ENCODE peak calls at places on chromosomes 13 and 19, in four cellular contexts. One of them, this sample, is unnamed.

GRCh38 chr13:25901460-25902376 is 150.1 kb downstream of the SHISA2 start:
- DNase-seq in SK-N-SH: peak; percentile 51
- DNase-seq in K562: no peak
- DNase-seq in GM12878: peak; percentile 75
- DNase-seq in this sample: no peak

GRCh38 chr19:40800997-40801377 is 2.0 kb downstream of the EGLN2 start:
- DNase-seq in SK-N-SH: no peak
- DNase-seq in K562: no peak
- DNase-seq in GM12878: no peak
- DNase-seq in this sample: no peak

GRCh38 chr19:14404322-14404721 is 14.8 kb downstream of the DDX39A start:
- DNase-seq in SK-N-SH: no peak
- DNase-seq in K562: no peak
- DNase-seq in GM12878: no peak
- DNase-seq in this sample: no peak

GRCh38 chr13:63446329-63446728 is 2030.7 kb upstream of the PCDH20 start:
- DNase-seq in SK-N-SH: no peak
- DNase-seq in K562: no peak
- DNase-seq in GM12878: no peak
- DNase-seq in this sample: no peak

GRCh38 chr19:2327773-2328400 is 499 bp downstream of the LSM7 start:
- DNase-seq in SK-N-SH: peak; percentile 72
- DNase-seq in K562: peak; percentile 64
- DNase-seq in GM12878: peak; percentile 86
- DNase-seq in this sample: no peak

GRCh38 chr19:19074172-19074905 is 10.5 kb downstream of the SLC25A42 start:
- DNase-seq in SK-N-SH: peak; percentile 62
- DNase-seq in K562: no peak
- DNase-seq in GM12878: no peak
- DNase-seq in this sample: no peak

GRCh38 chr19:43910884-43911283 is 24.2 kb downstream of the ZNF45 start:
- DNase-seq in SK-N-SH: no peak
- DNase-seq in K562: no peak
- DNase-seq in GM12878: no peak
- DNase-seq in this sample: no peak

GRCh38 chr13:32535140-32535539 is 3.5 kb downstream of the N4BP2L2 start:
- DNase-seq in SK-N-SH: no peak
- DNase-seq in K562: no peak
- DNase-seq in GM12878: no peak
- DNase-seq in this sample: no peak

GRCh38 chr13:114260818-114261217 is 20.6 kb upstream of the UPF3A start:
- DNase-seq in SK-N-SH: no peak
- DNase-seq in K562: no peak
- DNase-seq in GM12878: peak; percentile 16
- DNase-seq in this sample: no peak

GRCh38 chr13:109787135-109787954 is 962 bp upstream of the IRS2 start:
- DNase-seq in SK-N-SH: peak; percentile 73
- DNase-seq in K562: peak; percentile 56
- DNase-seq in GM12878: no peak
- DNase-seq in this sample: peak; percentile 63

GRCh38 chr19:43562698-43563241 is 12.6 kb downstream of the XRCC1 start:
- DNase-seq in SK-N-SH: no peak
- DNase-seq in K562: no peak
- DNase-seq in GM12878: peak; percentile 91
- DNase-seq in this sample: no peak

GRCh38 chr13:32229443-32229842 is 85.7 kb downstream of the ZAR1L start:
- DNase-seq in SK-N-SH: no peak
- DNase-seq in K562: no peak
- DNase-seq in GM12878: no peak
- DNase-seq in this sample: no peak

GRCh38 chr19:53102701-53103140 is 501 bp downstream of the ZNF160 start:
- DNase-seq in SK-N-SH: peak; percentile 69
- DNase-seq in K562: no peak
- DNase-seq in GM12878: no peak
- DNase-seq in this sample: peak; percentile 27
- TF ChIP-seq USF1 in SK-N-SH: no peak
- TF ChIP-seq USF1 in K562: no peak
- TF ChIP-seq USF1 in GM12878: no peak
- TF ChIP-seq USF1 in this sample: no peak

DNA sequence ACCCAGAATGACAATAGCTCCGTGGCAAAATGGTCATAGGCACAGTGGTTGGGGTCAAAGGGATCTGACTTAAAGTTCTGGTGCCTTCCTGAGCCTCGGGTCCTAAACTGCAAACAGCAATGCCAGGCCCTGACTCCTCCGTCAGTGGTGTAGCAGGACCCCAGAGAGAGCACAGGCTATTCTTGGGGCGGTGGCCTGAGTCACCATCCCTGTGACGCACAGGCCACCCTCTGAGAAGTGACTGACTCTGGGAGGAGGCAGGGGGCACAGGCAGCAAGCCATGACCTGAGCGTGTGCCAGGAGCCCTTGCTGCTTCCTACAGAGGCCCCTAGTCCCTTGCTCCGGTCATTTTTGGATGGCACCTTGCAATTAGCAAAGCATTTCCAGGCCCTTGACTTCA is 18.7 kb downstream of the PLVAP start:
- DNase-seq in SK-N-SH: no peak
- DNase-seq in K562: peak; percentile 25
- DNase-seq in GM12878: no peak
- DNase-seq in this sample: no peak
- TF ChIP-seq USF1 in SK-N-SH: no peak
- TF ChIP-seq USF1 in K562: no peak
- TF ChIP-seq USF1 in GM12878: no peak
- TF ChIP-seq USF1 in this sample: no peak

GRCh38 chr19:8596168-8596567 is 14.3 kb downstream of the ADAMTS10 start:
- DNase-seq in SK-N-SH: no peak
- DNase-seq in K562: no peak
- DNase-seq in GM12878: no peak
- DNase-seq in this sample: no peak
- TF ChIP-seq USF1 in SK-N-SH: no peak
- TF ChIP-seq USF1 in K562: no peak
- TF ChIP-seq USF1 in GM12878: no peak
- TF ChIP-seq USF1 in this sample: no peak

GRCh38 chr13:30849611-30850010 is 56.5 kb upstream of the MEDAG start:
- DNase-seq in SK-N-SH: no peak
- DNase-seq in K562: no peak
- DNase-seq in GM12878: no peak
- DNase-seq in this sample: no peak

GRCh38 chr13:30846311-30846710 is 59.8 kb upstream of the MEDAG start:
- DNase-seq in SK-N-SH: no peak
- DNase-seq in K562: no peak
- DNase-seq in GM12878: no peak
- DNase-seq in this sample: no peak

GRCh38 chr13:30846844-30847243 is 59.2 kb upstream of the MEDAG start:
- DNase-seq in SK-N-SH: no peak
- DNase-seq in K562: no peak
- DNase-seq in GM12878: no peak
- DNase-seq in this sample: no peak

GRCh38 chr13:30848332-30849027 is 57.6 kb upstream of the MEDAG start:
- DNase-seq in SK-N-SH: no peak
- DNase-seq in K562: no peak
- DNase-seq in GM12878: no peak
- DNase-seq in this sample: no peak

DNA sequence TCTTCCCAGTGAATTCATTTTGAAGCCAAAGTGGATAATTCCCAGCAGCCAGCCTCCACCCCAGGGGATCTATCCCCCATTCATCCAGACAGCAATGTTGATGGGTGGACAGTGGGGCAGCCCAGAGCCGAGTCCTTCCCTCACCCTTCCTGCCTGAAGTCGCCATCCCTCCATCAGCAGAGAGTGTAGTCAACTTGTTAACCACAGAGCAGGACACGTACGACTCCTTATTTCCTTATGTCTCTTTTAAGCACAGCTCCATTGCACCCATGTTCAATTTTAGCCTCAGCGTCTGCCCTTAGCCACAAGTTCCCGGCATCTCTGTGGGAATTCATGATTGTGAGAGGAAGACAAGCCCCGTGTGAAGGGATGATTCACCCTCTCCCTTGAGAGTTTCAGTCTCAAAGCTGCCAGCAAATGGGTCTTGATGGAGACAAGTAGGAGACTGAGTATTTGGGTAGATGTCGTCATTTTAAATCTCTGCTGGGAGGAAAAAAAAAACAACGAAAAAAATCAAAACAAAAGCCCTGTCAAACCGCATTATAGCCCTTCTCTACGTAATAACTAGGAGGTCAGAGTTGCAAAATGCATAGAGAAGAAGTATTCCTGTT is 58.3 kb upstream of the MEDAG start:
- DNase-seq in SK-N-SH: no peak
- DNase-seq in K562: no peak
- DNase-seq in GM12878: peak; percentile 40
- DNase-seq in this sample: no peak
- TF ChIP-seq USF1 in SK-N-SH: no peak
- TF ChIP-seq USF1 in K562: no peak
- TF ChIP-seq USF1 in GM12878: no peak
- TF ChIP-seq USF1 in this sample: no peak

DNA sequence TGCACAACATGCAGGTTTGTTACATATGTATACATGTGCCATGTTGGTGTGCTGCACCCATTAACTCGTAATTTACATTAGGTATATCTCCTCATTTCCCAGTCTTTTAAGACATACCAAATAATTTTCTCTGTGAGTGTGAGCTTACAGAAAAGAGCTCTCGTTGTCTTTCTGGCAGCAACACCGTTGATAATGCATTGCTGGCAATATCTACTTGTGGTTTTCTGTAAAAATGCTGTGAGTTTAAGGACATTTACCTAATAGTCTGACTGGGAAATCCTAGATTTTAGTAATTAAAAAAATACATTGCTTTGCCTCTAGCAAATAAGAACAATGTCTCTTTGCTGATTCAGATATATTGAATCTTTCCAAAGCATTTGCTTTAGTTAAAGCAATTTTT is 8.4 kb downstream of the IGFL3 start:
- DNase-seq in SK-N-SH: no peak
- DNase-seq in K562: no peak
- DNase-seq in GM12878: no peak
- DNase-seq in this sample: no peak
- TF ChIP-seq USF1 in SK-N-SH: no peak
- TF ChIP-seq USF1 in K562: no peak
- TF ChIP-seq USF1 in GM12878: no peak
- TF ChIP-seq USF1 in this sample: no peak

GRCh38 chr19:17616961-17617806 is 61.7 kb downstream of the COLGALT1 start:
- DNase-seq in SK-N-SH: peak; percentile 60
- DNase-seq in K562: peak; percentile 97
- DNase-seq in GM12878: no peak
- DNase-seq in this sample: peak; percentile 81
- TF ChIP-seq USF1 in SK-N-SH: no peak
- TF ChIP-seq USF1 in K562: no peak
- TF ChIP-seq USF1 in GM12878: no peak
- TF ChIP-seq USF1 in this sample: no peak

DNA sequence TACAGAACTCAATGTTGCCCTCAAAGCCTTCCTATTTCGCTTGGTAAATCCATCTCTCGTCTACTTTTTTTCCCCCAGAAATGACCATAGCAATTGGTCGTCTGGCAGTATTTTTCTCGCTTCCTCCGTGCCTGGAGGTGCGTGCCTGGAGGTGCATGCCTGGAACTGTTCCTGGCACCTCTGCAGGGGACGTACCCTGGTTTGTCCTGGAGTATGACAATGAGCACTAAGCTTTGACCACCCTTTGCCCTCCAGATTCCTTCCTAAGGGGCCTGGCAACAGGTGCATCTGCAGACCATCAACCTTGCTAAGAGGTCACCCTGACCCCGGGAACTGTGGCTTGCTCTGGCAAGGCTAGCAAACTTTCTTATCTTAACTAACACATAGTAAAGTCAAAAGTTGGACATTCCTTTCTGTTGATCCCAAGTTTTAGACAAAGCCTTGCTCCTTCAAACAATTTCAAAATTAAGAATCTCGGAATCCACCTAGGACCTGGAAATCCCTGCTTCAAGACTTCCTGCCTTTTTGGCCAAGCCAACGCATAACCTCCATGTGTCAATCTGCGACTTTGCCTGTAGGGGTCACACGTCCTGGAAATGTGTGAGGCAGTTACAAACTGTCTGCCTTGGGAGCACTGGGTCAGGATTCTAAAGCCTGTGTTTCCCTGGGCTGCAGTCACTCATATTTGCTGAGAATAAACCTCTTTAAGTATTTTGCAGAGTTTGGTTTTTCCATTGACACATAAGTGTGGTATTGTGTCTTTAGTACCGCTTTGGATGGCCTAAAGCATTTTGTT is 28.8 kb upstream of the TUBGCP3 start:
- DNase-seq in SK-N-SH: peak; percentile 69
- DNase-seq in K562: peak; percentile 34
- DNase-seq in GM12878: no peak
- DNase-seq in this sample: peak; percentile 47
- TF ChIP-seq USF1 in SK-N-SH: no peak
- TF ChIP-seq USF1 in K562: no peak
- TF ChIP-seq USF1 in GM12878: no peak
- TF ChIP-seq USF1 in this sample: no peak

This sample was measured in WTC11.